ENCODE peak calls at places on chromosome 6, in seven cellular contexts. L is Caco-2, P is adrenal gland, Y is MM.1S, C is Panc1, O is cardiac muscle cell, E is GM23338. I is an unnamed sample. For H3K4me1, the result is how much of the 10 kb centered on the place peaks cover.

GRCh38 chr6:42400031-42400760 is 51.5 kb downstream of the TRERF1 start:
- DNase-seq in L (no peak), P (no peak), Y (no peak), C (no peak), O (no peak), E (no peak), I (no peak)

GRCh38 chr6:45437441-45437820 is 59.7 kb upstream of the SUPT3H start:
- DNase-seq in L (no peak), P (no peak), Y (no peak), C (no peak), O (no peak), E (no peak), I (no peak)

GRCh38 chr6:131488780-131489179 is 84.2 kb upstream of the ARG1 start:
- DNase-seq in L (no peak), P (no peak), Y (no peak), C (no peak), O (no peak), E (no peak), I (no peak)

GRCh38 chr6:170184324-170184723 is 106.6 kb downstream of the DLL1 start:
- DNase-seq in L (no peak), P (peak), Y (no peak), C (no peak), O (no peak), E (no peak), I (no peak)

GRCh38 chr6:1335367-1336037 is 23.6 kb downstream of the FOXQ1 start:
- DNase-seq in L (peak), P (no peak), Y (no peak), C (no peak), O (no peak), E (no peak), I (peak)

GRCh38 chr6:149473080-149474052 is 11.4 kb downstream of the ZC3H12D start:
- DNase-seq in L (no peak), P (no peak), Y (no peak), C (no peak), O (no peak), E (no peak), I (no peak)

GRCh38 chr6:15232836-15233510 is 12.9 kb upstream of the JARID2 start:
- DNase-seq in L (no peak), P (no peak), Y (no peak), C (no peak), O (no peak), E (no peak), I (no peak)

GRCh38 chr6:74113901-74114300 is 417.9 kb downstream of the CD109 start:
- DNase-seq in L (no peak), P (no peak), Y (no peak), C (no peak), O (no peak), E (no peak), I (no peak)

GRCh38 chr6:39936857-39937256 is 2.6 kb upstream of the MOCS1 start:
- DNase-seq in L (no peak), P (no peak), Y (no peak), C (no peak), O (no peak), E (no peak), I (no peak)

GRCh38 chr6:105780146-105780860 is 305.8 kb upstream of the PRDM1 start:
- DNase-seq in L (no peak), P (no peak), Y (peak), C (no peak), O (no peak), E (no peak), I (peak)

GRCh38 chr6:154370545-154370944 is 13.9 kb upstream of the IPCEF1 start:
- DNase-seq in L (no peak), P (peak), Y (no peak), C (no peak), O (peak), E (peak), I (peak)

GRCh38 chr6:33427585-33428218 is 7.8 kb downstream of the SYNGAP1 start:
- DNase-seq in L (no peak), P (no peak), Y (no peak), C (no peak), O (peak), E (peak), I (no peak)

GRCh38 chr6:145267076-145267867 is 468.0 kb downstream of the EPM2A start:
- DNase-seq in L (peak), P (no peak), Y (no peak), C (no peak), O (no peak), E (peak), I (no peak)

GRCh38 chr6:113184291-113184690 is 672.9 kb upstream of the MARCKS start:
- DNase-seq in L (no peak), P (no peak), Y (no peak), C (no peak), O (no peak), E (no peak), I (no peak)

GRCh38 chr6:53833147-53833546 is 38.3 kb downstream of the LRRC1 start:
- DNase-seq in L (no peak), P (no peak), Y (no peak), C (no peak), O (no peak), E (no peak), I (no peak)

GRCh38 chr6:168264593-168265335 is 54.8 kb downstream of the DACT2 start:
- DNase-seq in L (peak), P (no peak), Y (no peak), C (no peak), O (no peak), E (no peak), I (no peak)

GRCh38 chr6:91720323-91720722 is 1133.5 kb upstream of the MAP3K7 start:
- DNase-seq in L (no peak), P (no peak), Y (no peak), C (no peak), O (no peak), E (no peak), I (no peak)

GRCh38 chr6:25138697-25139051 is 140.5 kb upstream of the CARMIL1 start:
- DNase-seq in L (no peak), P (no peak), Y (peak), C (no peak), O (no peak), E (no peak), I (no peak)

GRCh38 chr6:142680308-142680707 is 264.7 kb downstream of the HIVEP2 start:
- DNase-seq in L (no peak), P (no peak), Y (no peak), C (no peak), O (no peak), E (no peak), I (no peak)

GRCh38 chr6:16097382-16098171 is 31.3 kb upstream of the MYLIP start:
- DNase-seq in L (no peak), P (no peak), Y (peak), C (no peak), O (no peak), E (no peak), I (no peak)

GRCh38 chr6:166743415-166743814 is 116.4 kb upstream of the RPS6KA2 start:
- DNase-seq in L (no peak), P (no peak), Y (no peak), C (no peak), O (peak), E (no peak), I (no peak)

GRCh38 chr6:64012351-64013060 is 376.9 kb downstream of the PHF3 start:
- DNase-seq in L (peak), P (no peak), Y (peak), C (peak), O (peak), E (peak), I (no peak)

GRCh38 chr6:135188718-135189117 is 7.6 kb downstream of the MYB start:
- DNase-seq in L (no peak), P (no peak), Y (no peak), C (no peak), O (no peak), E (no peak), I (no peak)

GRCh38 chr6:42390228-42390934 is 61.3 kb downstream of the TRERF1 start:
- DNase-seq in L (no peak), P (no peak), Y (no peak), C (no peak), O (no peak), E (no peak), I (no peak)

GRCh38 chr6:162076816-162077215 is 650.8 kb downstream of the PRKN start:
- DNase-seq in L (no peak), P (no peak), Y (no peak), C (no peak), O (no peak), E (no peak), I (no peak)

GRCh38 chr6:99254616-99255550 is 94.6 kb downstream of the FAXC start:
- DNase-seq in L (no peak), P (no peak), Y (no peak), C (no peak), O (no peak), E (no peak), I (no peak)

GRCh38 chr6:36929607-36930006 is 24.9 kb upstream of the PI16 start:
- DNase-seq in L (no peak), P (peak), Y (no peak), C (no peak), O (no peak), E (no peak), I (no peak)

GRCh38 chr6:169145991-169146501 is 107.6 kb downstream of the THBS2 start:
- DNase-seq in L (no peak), P (no peak), Y (no peak), C (no peak), O (no peak), E (no peak), I (no peak)

GRCh38 chr6:38184041-38184779 is 364.7 kb downstream of the ZFAND3 start:
- DNase-seq in L (no peak), P (no peak), Y (no peak), C (no peak), O (peak), E (no peak), I (no peak)

GRCh38 chr6:119138906-119139541 is 60.6 kb upstream of the FAM184A start:
- DNase-seq in L (no peak), P (no peak), Y (peak), C (no peak), O (peak), E (no peak), I (no peak)

GRCh38 chr6:15266423-15266996 is 20.6 kb downstream of the JARID2 start:
- DNase-seq in L (no peak), P (no peak), Y (peak), C (no peak), O (no peak), E (peak), I (no peak)

GRCh38 chr6:163705923-163706322 is 291.4 kb downstream of the QKI start:
- DNase-seq in L (no peak), P (no peak), Y (peak), C (no peak), O (no peak), E (no peak), I (no peak)

GRCh38 chr6:108805611-108806181 is 42.5 kb upstream of the ARMC2 start:
- DNase-seq in L (no peak), P (no peak), Y (no peak), C (no peak), O (no peak), E (no peak), I (no peak)

GRCh38 chr6:37396571-37397185 is 36.3 kb upstream of the CMTR1 start:
- DNase-seq in L (no peak), P (no peak), Y (no peak), C (no peak), O (no peak), E (no peak), I (no peak)

GRCh38 chr6:166786704-166787293 is 159.7 kb upstream of the RPS6KA2 start:
- DNase-seq in L (no peak), P (peak), Y (peak), C (peak), O (peak), E (peak), I (peak)

GRCh38 chr6:37072526-37072925 is 67.1 kb downstream of the FGD2 start:
- DNase-seq in L (no peak), P (no peak), Y (peak), C (no peak), O (no peak), E (peak), I (no peak)

GRCh38 chr6:89432875-89433636 is at the start of gene ANKRD6:
- DNase-seq in L (peak), P (peak), Y (peak), C (no peak), O (peak), E (peak), I (peak)

GRCh38 chr6:32882879-32883250 is 28.9 kb downstream of the PSMB9 start:
- DNase-seq in L (no peak), P (no peak), Y (no peak), C (no peak), O (no peak), E (no peak), I (no peak)

GRCh38 chr6:85537055-85537494 is 56.6 kb downstream of the SNX14 start:
- DNase-seq in L (no peak), P (no peak), Y (peak), C (no peak), O (no peak), E (no peak), I (no peak)

GRCh38 chr6:105138141-105138540 is 41.7 kb downstream of the POPDC3 start:
- DNase-seq in L (no peak), P (no peak), Y (no peak), C (no peak), O (no peak), E (no peak), I (no peak)

GRCh38 chr6:6004147-6004995 is 2.4 kb downstream of the NRN1 start:
- DNase-seq in L (no peak), P (no peak), Y (no peak), C (no peak), O (no peak), E (peak), I (no peak)

GRCh38 chr6:6003334-6004146 is 3.2 kb downstream of the NRN1 start:
- DNase-seq in L (no peak), P (no peak), Y (peak), C (no peak), O (peak), E (peak), I (no peak)

GRCh38 chr6:6001443-6001842 is 5.3 kb downstream of the NRN1 start:
- DNase-seq in L (no peak), P (no peak), Y (no peak), C (no peak), O (no peak), E (peak), I (no peak)

GRCh38 chr6:6002005-6002808 is 4.5 kb downstream of the NRN1 start:
- DNase-seq in L (no peak), P (no peak), Y (no peak), C (no peak), O (peak), E (peak), I (no peak)

GRCh38 chr6:6002809-6003333 is 3.9 kb downstream of the NRN1 start:
- DNase-seq in L (no peak), P (no peak), Y (no peak), C (no peak), O (no peak), E (no peak), I (no peak)
- H3K4me1 ChIP-seq in L (under half), P (under half), Y (under half), C (under half), O (under half), E (half or more), I (under half)

GRCh38 chr6:116072368-116072767 is 11.7 kb upstream of the FRK start:
- DNase-seq in L (peak), P (no peak), Y (no peak), C (no peak), O (no peak), E (no peak), I (no peak)

GRCh38 chr6:116073765-116074450 is 13.2 kb upstream of the FRK start:
- DNase-seq in L (no peak), P (no peak), Y (no peak), C (peak), O (no peak), E (no peak), I (no peak)

GRCh38 chr6:116070990-116071389 is 10.3 kb upstream of the FRK start:
- DNase-seq in L (no peak), P (no peak), Y (no peak), C (no peak), O (no peak), E (no peak), I (no peak)

GRCh38 chr6:116078522-116078921 is 17.8 kb upstream of the FRK start:
- DNase-seq in L (no peak), P (no peak), Y (no peak), C (no peak), O (no peak), E (no peak), I (no peak)

GRCh38 chr6:116074732-116075387 is 14.2 kb upstream of the FRK start:
- DNase-seq in L (no peak), P (no peak), Y (no peak), C (no peak), O (no peak), E (no peak), I (no peak)
- H3K4me1 ChIP-seq in L (under half), P (under half), Y (under half), C (under half), O (under half), E (under half), I (under half)

DNA sequence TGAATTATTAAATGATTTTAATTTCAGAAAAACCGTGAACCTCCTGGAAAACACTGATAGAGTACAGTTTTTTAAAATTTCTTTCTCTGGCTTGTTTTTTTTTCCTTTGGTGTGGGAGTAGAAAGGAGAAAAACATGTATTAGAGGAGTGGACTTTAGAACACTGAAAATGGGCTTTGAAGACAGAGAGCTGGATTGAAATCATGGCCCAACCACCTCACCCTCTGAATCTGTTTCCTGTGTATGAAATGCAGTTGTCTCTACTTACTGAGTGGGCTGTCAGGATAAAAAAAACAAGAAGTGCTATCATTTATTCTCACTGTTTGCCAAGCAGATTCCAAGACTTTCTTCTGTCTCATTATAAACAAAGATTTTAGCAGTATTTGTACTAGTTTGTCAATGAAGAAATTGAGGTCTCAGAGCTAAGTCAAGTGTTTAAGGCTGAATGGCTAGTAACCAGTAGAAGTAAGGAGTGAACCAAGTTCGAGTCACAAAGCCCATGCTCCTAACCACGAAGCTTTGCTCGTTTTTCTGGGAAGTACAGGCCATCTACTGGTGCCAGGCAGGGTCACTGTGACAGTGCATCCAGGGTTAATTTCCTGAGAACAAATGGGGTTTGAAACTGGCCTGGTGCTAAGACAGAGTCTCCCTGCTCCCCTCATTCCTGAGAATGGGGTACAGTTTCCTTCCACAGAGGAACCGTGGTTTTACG is 256.4 kb downstream of the TMEM242 start:
- DNase-seq in L (no peak), P (no peak), Y (no peak), C (no peak), O (no peak), E (no peak), I (no peak)
- H3K4me1 ChIP-seq in L (under half), P (under half), Y (under half), C (half or more), O (under half), E (under half), I (under half)

DNA sequence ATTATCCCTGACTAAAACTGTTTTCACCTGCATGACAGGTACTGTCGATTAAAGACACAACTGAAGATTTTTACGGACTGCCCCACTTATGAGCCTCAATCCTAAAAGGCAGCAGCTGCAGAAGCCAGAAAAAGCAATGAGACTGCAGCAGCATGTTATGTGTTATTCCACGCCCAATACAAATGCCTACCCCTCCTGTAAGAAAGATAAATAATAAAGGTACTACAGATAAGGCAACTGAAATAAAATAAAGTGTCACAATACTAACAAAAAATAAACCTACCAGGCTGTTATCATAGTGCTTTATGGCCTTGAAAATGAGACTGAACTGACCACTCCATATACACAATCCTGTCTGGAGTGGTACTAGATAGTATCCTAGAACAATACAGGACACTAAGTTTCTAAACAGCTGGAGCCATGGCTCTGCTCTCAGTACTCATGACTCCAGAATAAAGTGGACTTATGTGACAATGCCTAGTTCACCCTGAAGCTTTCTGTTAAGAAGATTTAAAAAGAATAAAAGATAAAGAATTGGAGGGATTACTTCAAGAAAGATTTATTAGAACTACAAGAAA is 9.5 kb downstream of the BCLAF1 start:
- DNase-seq in L (no peak), P (no peak), Y (no peak), C (no peak), O (no peak), E (no peak), I (no peak)
- H3K4me1 ChIP-seq in L (under half), P (under half), Y (under half), C (under half), O (under half), E (under half), I (under half)

GRCh38 chr6:35288834-35289233 is 8.8 kb upstream of the DEF6 start:
- DNase-seq in L (no peak), P (no peak), Y (no peak), C (no peak), O (no peak), E (no peak), I (no peak)

GRCh38 chr6:35291491-35291890 is 6.1 kb upstream of the DEF6 start:
- DNase-seq in L (no peak), P (no peak), Y (no peak), C (no peak), O (no peak), E (no peak), I (no peak)

GRCh38 chr6:35292494-35292893 is 5.1 kb upstream of the DEF6 start:
- DNase-seq in L (no peak), P (no peak), Y (no peak), C (no peak), O (no peak), E (no peak), I (no peak)

GRCh38 chr6:35283361-35283760 is 14.3 kb upstream of the DEF6 start:
- DNase-seq in L (no peak), P (no peak), Y (no peak), C (no peak), O (no peak), E (no peak), I (no peak)

GRCh38 chr6:35287671-35288396 is 9.8 kb upstream of the DEF6 start:
- DNase-seq in L (no peak), P (no peak), Y (no peak), C (no peak), O (no peak), E (no peak), I (no peak)
- H3K4me1 ChIP-seq in L (under half), P (under half), Y (under half), C (under half), O (under half), E (under half), I (under half)

DNA sequence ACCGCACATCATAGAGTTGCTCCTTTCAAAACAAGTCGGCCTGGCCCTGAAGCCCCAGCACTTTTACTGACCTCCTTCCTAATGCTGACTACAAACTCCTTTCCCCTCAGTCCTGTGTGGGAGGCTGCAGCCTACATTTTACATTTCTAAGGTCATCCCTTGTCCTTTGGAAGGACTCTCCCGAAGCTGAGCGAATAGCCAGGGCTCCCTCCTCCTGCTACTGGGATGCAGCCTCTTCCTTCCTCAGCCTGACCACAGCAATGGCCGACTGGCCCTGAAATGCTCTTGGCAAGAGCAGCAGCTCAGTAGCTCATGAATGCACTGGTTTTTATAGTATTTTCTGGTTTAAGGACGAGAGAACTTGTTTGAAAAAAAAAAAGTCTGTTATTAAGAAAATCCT is 679 bp downstream of the ADGRF5 start:
- DNase-seq in L (no peak), P (no peak), Y (no peak), C (no peak), O (no peak), E (no peak), I (no peak)
- H3K4me1 ChIP-seq in L (under half), P (under half), Y (under half), C (under half), O (under half), E (under half), I (under half)

I was measured in HCT116.